ENCODE peak calls at places on chromosomes 2 and 18, in ten cellular contexts. E is NCI-H1436, D is KBM-7, R is HTR-8/SVneo, F is Ammon's horn, Y is OCI-M1, B is hippocampal formation, W is GDM1, X is astrocyte of the spinal cord, N is AG08395. C is an unnamed sample.

GRCh38 chr18:36066731-36067117 is 635 bp downstream of the RPRD1A start:
- DNase-seq in E (no peak), D (peak), R (no peak), F (no peak), Y (peak), B (no peak), W (no peak), X (no peak), N (peak), C (peak)

GRCh38 chr2:205564761-205565160 is 117.5 kb upstream of the NRP2 start:
- DNase-seq in E (no peak), D (no peak), R (no peak), F (no peak), Y (no peak), B (no peak), W (no peak), X (no peak), N (no peak), C (peak)

GRCh38 chr2:111897924-111898702 is at the start of gene MERTK:
- DNase-seq in E (peak), D (peak), R (peak), F (peak), Y (peak), B (peak), W (peak), X (peak), N (peak), C (peak)

GRCh38 chr2:157725856-157726255 is 97.2 kb upstream of the ACVR1C start:
- DNase-seq in E (no peak), D (no peak), R (no peak), F (no peak), Y (peak), B (no peak), W (no peak), X (peak), N (no peak), C (no peak)

GRCh38 chr2:1295740-1296139 is 117.5 kb upstream of the TPO start:
- DNase-seq in E (no peak), D (no peak), R (no peak), F (no peak), Y (no peak), B (no peak), W (no peak), X (no peak), N (no peak), C (no peak)

GRCh38 chr18:77164026-77164425 is 31.4 kb upstream of the MBP start:
- DNase-seq in E (no peak), D (no peak), R (no peak), F (no peak), Y (no peak), B (no peak), W (no peak), X (no peak), N (no peak), C (no peak)

GRCh38 chr2:217471329-217471728 is 531.5 kb downstream of the TNS1 start:
- DNase-seq in E (no peak), D (no peak), R (peak), F (no peak), Y (no peak), B (no peak), W (no peak), X (peak), N (peak), C (no peak)

GRCh38 chr2:231467613-231468525 is 3.6 kb upstream of the NCL start:
- DNase-seq in E (no peak), D (no peak), R (no peak), F (no peak), Y (no peak), B (no peak), W (no peak), X (no peak), N (no peak), C (no peak)

GRCh38 chr2:43462866-43463641 is 132.8 kb downstream of the THADA start:
- DNase-seq in E (peak), D (no peak), R (no peak), F (no peak), Y (no peak), B (no peak), W (no peak), X (no peak), N (no peak), C (no peak)

C was measured in mesendoderm.